ENCODE peak calls at places on chromosomes 12 and 14, in four cellular contexts. N is SK-N-SH, R is MM.1S, H is breast epithelium. A is an unnamed sample.
A peak's percentile ranks its signal among the peaks of the same experiment; 100 is the strongest.

GRCh38 chr12:20601668-20602280 is 93.4 kb upstream of the SLCO1C1 start:
- DNase-seq in N (peak; percentile 22), R (peak; percentile 40), H (no peak), A (no peak)

GRCh38 chr12:105977256-105978051 is 161.3 kb downstream of the NUAK1 start:
- DNase-seq in N (no peak), R (no peak), H (no peak), A (no peak)

GRCh38 chr14:30949651-30950050 is 75.3 kb downstream of the COCH start:
- DNase-seq in N (no peak), R (no peak), H (no peak), A (no peak)

GRCh38 chr14:91349481-91350074 is 68.0 kb downstream of the CCDC88C start:
- DNase-seq in N (no peak), R (peak; percentile 81), H (no peak), A (no peak)

GRCh38 chr14:104935026-104935650 is 10.5 kb downstream of the PLD4 start:
- DNase-seq in N (no peak), R (no peak), H (no peak), A (peak; percentile 10)

GRCh38 chr12:12985817-12986408 is 14.2 kb downstream of the HEBP1 start:
- DNase-seq in N (peak; percentile 31), R (no peak), H (no peak), A (no peak)

GRCh38 chr12:11943919-11944318 is 126.8 kb upstream of the BCL2L14 start:
- DNase-seq in N (no peak), R (no peak), H (no peak), A (no peak)

GRCh38 chr12:43776498-43776897 is 17.7 kb downstream of the IRAK4 start:
- DNase-seq in N (peak; percentile 61), R (peak; percentile 24), H (no peak), A (no peak)

GRCh38 chr12:107818984-107819383 is 44.5 kb downstream of the ASCL4 start:
- DNase-seq in N (no peak), R (no peak), H (no peak), A (no peak)

GRCh38 chr12:70648191-70648590 is 11.0 kb upstream of the PTPRB start:
- DNase-seq in N (no peak), R (no peak), H (no peak), A (no peak)

GRCh38 chr12:82040987-82041743 is 282.0 kb upstream of the PPFIA2 start:
- DNase-seq in N (no peak), R (peak; percentile 25), H (no peak), A (no peak)

GRCh38 chr12:62006076-62006732 is 254.0 kb upstream of the USP15 start:
- DNase-seq in N (peak; percentile 49), R (peak; percentile 46), H (no peak), A (no peak)

GRCh38 chr12:46342562-46343033 is 30.0 kb downstream of the SLC38A2 start:
- DNase-seq in N (no peak), R (no peak), H (no peak), A (no peak)

GRCh38 chr12:54983536-54984102 is 943 bp downstream of the TESPA1 start:
- DNase-seq in N (no peak), R (no peak), H (no peak), A (no peak)

GRCh38 chr12:11826607-11827006 is 177.1 kb downstream of the ETV6 start:
- DNase-seq in N (no peak), R (no peak), H (no peak), A (no peak)

GRCh38 chr12:51819851-51820720 is 28.4 kb downstream of the FIGNL2 start:
- DNase-seq in N (peak; percentile 54), R (no peak), H (peak; percentile 53), A (no peak)

GRCh38 chr12:64813733-64814132 is 10.7 kb upstream of the TBC1D30 start:
- DNase-seq in N (no peak), R (no peak), H (no peak), A (no peak)

GRCh38 chr14:74203546-74203945 is 35.7 kb upstream of the VSX2 start:
- DNase-seq in N (no peak), R (no peak), H (no peak), A (no peak)

GRCh38 chr12:91098942-91099341 is 12.4 kb downstream of the LUM start:
- DNase-seq in N (no peak), R (no peak), H (no peak), A (peak; percentile 45)

GRCh38 chr14:34270361-34270760 is 191.7 kb downstream of the SPTSSA start:
- DNase-seq in N (no peak), R (no peak), H (no peak), A (no peak)

GRCh38 chr14:100684154-100684553 is 42.5 kb upstream of the DLK1 start:
- DNase-seq in N (peak; percentile 70), R (no peak), H (no peak), A (no peak)

GRCh38 chr12:26651566-26652188 is 181.3 kb downstream of the ITPR2 start:
- DNase-seq in N (peak; percentile 75), R (peak; percentile 32), H (no peak), A (no peak)

GRCh38 chr14:20302042-20302761 is 3.5 kb downstream of the TTC5 start:
- DNase-seq in N (no peak), R (no peak), H (no peak), A (no peak)

GRCh38 chr12:15834575-15834974 is 45.4 kb upstream of the EPS8 start:
- DNase-seq in N (no peak), R (no peak), H (no peak), A (no peak)

GRCh38 chr12:15839682-15840081 is 42.5 kb upstream of the STRAP start:
- DNase-seq in N (no peak), R (no peak), H (no peak), A (no peak)

GRCh38 chr12:15838986-15839385 is 43.2 kb upstream of the STRAP start:
- DNase-seq in N (no peak), R (no peak), H (no peak), A (no peak)

GRCh38 chr12:15842106-15842505 is 40.1 kb upstream of the STRAP start:
- DNase-seq in N (no peak), R (no peak), H (no peak), A (no peak)

DNA sequence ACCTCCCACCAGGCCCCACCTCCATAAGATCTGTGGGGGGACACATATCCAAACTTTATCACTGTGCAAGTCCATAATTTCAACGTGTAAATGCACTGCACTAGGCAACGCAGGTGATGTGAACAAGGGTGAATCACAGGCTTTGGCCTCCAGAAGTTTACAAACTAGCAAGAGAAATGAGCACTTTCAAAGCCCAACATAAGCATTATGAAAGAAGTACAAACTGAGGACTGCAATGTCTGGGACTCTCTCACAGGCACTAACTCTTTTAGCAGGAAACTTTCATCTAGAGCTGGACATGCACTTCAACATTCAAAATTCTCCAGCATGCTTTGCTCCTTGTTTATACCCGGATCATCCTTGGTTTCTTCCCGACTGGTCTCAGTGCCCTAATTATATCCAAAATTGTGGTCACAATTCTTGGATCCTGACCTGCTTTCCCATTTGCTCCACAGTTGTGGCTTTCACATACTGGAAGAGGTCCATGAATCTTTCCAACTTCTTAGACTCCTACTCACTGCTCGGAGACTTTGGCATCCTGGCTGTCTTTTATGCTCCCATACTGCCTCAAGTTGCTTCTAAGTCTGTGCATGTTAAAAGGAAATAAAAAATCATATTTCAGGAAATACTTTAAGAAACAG is 44.9 kb upstream of the STRAP start:
- DNase-seq in N (no peak), R (no peak), H (no peak), A (no peak)
- H3K27ac ChIP-seq in N (peak overlapping the region; percentile 46), R (no peak overlapping the region), H (peak overlapping the region; percentile 70), A (no peak overlapping the region)

GRCh38 chr12:6612247-6612646 is 5.1 kb upstream of the CHD4 start:
- DNase-seq in N (no peak), R (peak; percentile 23), H (no peak), A (no peak)
- H3K4me3 ChIP-seq in N (no peak overlapping the region), R (no peak overlapping the region), H (no peak overlapping the region), A (no peak overlapping the region)

DNA sequence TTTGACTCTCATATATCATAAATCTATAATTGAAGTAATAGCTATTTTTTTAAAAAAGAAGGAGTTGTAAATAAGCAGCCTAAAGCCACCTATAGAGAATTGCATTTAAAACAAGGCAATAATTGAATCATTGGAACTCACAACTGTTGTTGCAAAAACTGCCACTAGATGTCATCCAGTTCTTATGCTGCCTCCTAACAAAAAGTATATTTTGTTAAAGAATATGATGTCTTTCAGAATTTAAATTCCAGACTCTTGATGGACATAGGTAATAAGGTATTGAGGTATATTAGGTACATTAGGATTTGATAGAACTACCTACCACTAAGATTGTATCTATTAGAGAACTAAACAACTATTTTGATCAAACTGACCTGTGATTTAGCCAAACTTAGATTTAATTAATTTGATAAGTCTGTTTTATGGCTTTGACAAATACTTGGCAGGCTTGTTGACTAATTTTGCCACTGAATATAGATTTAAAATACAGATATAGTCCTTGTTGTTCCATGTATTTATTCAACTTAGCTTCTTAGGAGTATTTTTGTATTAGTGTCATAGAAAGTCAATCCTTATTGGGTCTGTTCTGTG is 401.4 kb downstream of the RPL10L start:
- DNase-seq in N (no peak), R (no peak), H (no peak), A (no peak)
- TF ChIP-seq CTCF in N (peak; percentile 57), R (peak; percentile 43), H (no peak), A (no peak)

DNA sequence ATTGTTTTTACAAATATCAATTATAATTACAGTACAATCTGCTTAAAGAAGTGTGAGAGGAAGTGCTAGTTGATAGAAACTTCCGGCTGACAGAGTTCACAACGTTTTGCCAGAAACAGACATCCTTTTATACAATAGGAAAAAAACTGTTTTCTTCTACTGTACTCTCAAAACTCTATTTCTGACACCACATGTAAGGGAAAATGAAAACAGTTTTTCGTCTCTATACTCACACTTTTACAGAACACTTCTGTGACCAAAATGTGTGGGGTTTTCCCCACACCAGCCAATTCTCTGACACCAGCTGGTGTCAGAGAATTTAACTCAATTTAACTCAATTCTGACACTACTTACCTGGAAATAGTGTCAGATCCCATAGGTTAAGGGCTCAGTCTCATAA is 24.2 kb upstream of the HIF1A start:
- DNase-seq in N (no peak), R (peak; percentile 40), H (no peak), A (no peak)
- H3K27ac ChIP-seq in N (no peak overlapping the region), R (no peak overlapping the region), H (no peak overlapping the region), A (no peak overlapping the region)

GRCh38 chr12:124471828-124472227 is 95.6 kb downstream of the NCOR2 start:
- DNase-seq in N (no peak), R (no peak), H (no peak), A (no peak)

GRCh38 chr12:124472690-124473279 is 94.6 kb downstream of the NCOR2 start:
- DNase-seq in N (no peak), R (no peak), H (no peak), A (no peak)

GRCh38 chr12:124470139-124470538 is 97.3 kb downstream of the NCOR2 start:
- DNase-seq in N (no peak), R (no peak), H (no peak), A (no peak)

GRCh38 chr12:124469193-124469888 is 98.1 kb downstream of the NCOR2 start:
- DNase-seq in N (no peak), R (no peak), H (no peak), A (no peak)

DNA sequence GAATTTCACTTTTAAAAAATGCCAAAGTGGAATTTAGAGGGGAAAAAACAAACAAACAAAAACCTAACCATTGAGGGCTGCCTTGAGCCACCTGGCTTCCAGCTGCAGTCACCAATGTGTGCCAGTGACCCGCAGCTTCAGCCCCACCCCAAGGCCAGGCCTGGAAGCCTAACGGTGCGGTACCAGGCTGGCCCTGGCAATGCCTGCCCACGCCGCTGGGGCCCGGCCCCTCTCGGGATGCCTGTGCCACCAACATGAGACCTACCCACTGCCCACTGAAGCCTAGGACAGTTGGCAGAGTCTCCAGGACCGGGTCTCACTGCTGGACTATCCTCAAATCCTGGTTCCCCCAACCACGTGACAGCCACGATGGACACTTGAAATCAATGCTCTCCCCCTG is 96.6 kb downstream of the NCOR2 start:
- DNase-seq in N (no peak), R (no peak), H (no peak), A (no peak)
- H3K4me3 ChIP-seq in N (no peak overlapping the region), R (no peak overlapping the region), H (no peak overlapping the region), A (no peak overlapping the region)